ENCODE peak calls at places on chromosomes 11 and 22, in four cellular contexts. T, C, M and O are unnamed samples.

GRCh38 chr22:37485006-37485713 is 1.0 kb downstream of the MFNG start:
- DNase-seq in T (no peak), C (no peak), M (no peak), O (no peak)

GRCh38 chr11:104892723-104893511 is 5.3 kb downstream of the CASP12 start:
- DNase-seq in T (no peak), M (peak; percentile 69), C (no peak), O (no peak)

GRCh38 chr22:43831561-43832392 is 19.7 kb upstream of the EFCAB6 start:
- DNase-seq in T (no peak), M (no peak), C (no peak), O (no peak)

GRCh38 chr11:1862588-1863351 is 9.9 kb downstream of the LSP1 start:
- DNase-seq in M (peak; percentile 36), C (peak; percentile 40), T (no peak), O (no peak)

GRCh38 chr22:37862570-37863325 is 13.5 kb downstream of the EIF3L start:
- DNase-seq in C (no peak), T (no peak), M (no peak), O (no peak)

GRCh38 chr11:43492701-43493100 is 134.0 kb downstream of the TTC17 start:
- DNase-seq in C (no peak), M (no peak), T (no peak), O (no peak)

GRCh38 chr11:11243790-11244469 is 109.1 kb downstream of the CSNK2A3 start:
- DNase-seq in C (peak; percentile 29), M (peak; percentile 16), T (peak; percentile 66), O (no peak)

GRCh38 chr11:134562941-134563471 is 151.0 kb upstream of the B3GAT1 start:
- DNase-seq in C (no peak), T (peak; percentile 32), M (no peak), O (no peak)

GRCh38 chr11:26806209-26806608 is 84.3 kb upstream of the SLC5A12 start:
- DNase-seq in T (no peak), M (no peak), C (no peak), O (no peak)

GRCh38 chr11:91133361-91133760 is 910.5 kb upstream of the CHORDC1 start:
- DNase-seq in M (no peak), C (no peak), T (no peak), O (no peak)

GRCh38 chr11:116852261-116853125 is 15.1 kb upstream of the APOA1 start:
- DNase-seq in T (no peak), M (no peak), C (no peak), O (no peak)

GRCh38 chr11:8263109-8263768 is 439 bp downstream of the LMO1 start:
- DNase-seq in T (no peak), M (peak; percentile 6), C (no peak), O (no peak)

GRCh38 chr11:71153005-71153395 is 99.4 kb downstream of the SHANK2 start:
- DNase-seq in M (no peak), T (no peak), C (peak; percentile 53), O (no peak)

GRCh38 chr11:85752890-85753581 is 57.9 kb downstream of the SYTL2 start:
- DNase-seq in T (no peak), C (no peak), M (no peak), O (no peak)

GRCh38 chr11:20980736-20981135 is 311.4 kb downstream of the NELL1 start:
- DNase-seq in M (no peak), C (no peak), T (no peak), O (no peak)

GRCh38 chr22:40019681-40020080 is 24.9 kb downstream of the FAM83F start:
- DNase-seq in C (no peak), M (no peak), T (no peak), O (no peak)

GRCh38 chr22:32475428-32476010 is 908 bp downstream of the FBXO7 start:
- DNase-seq in C (no peak), M (no peak), T (peak; percentile 65), O (no peak)

GRCh38 chr11:617912-618682 is 2.3 kb upstream of the IRF7 start:
- DNase-seq in M (no peak), C (no peak), T (no peak), O (no peak)

GRCh38 chr11:57885298-57886035 is 123.9 kb downstream of the CTNND1 start:
- DNase-seq in T (no peak), M (peak; percentile 37), C (no peak), O (no peak)

GRCh38 chr11:108970221-108970991 is 305.5 kb downstream of the DDX10 start:
- DNase-seq in C (no peak), T (no peak), M (no peak), O (no peak)

GRCh38 chr11:76347391-76347790 is 33.5 kb downstream of the THAP12 start:
- DNase-seq in C (no peak), T (no peak), M (no peak), O (no peak)

GRCh38 chr11:25423436-25424184 is 908.3 kb upstream of the ANO3 start:
- DNase-seq in T (no peak), M (peak; percentile 20), C (no peak), O (no peak)

GRCh38 chr11:118234833-118235232 is 10.0 kb upstream of the JAML start:
- DNase-seq in M (no peak), C (no peak), T (no peak), O (no peak)

GRCh38 chr11:118230088-118230487 is 5.3 kb upstream of the JAML start:
- DNase-seq in T (no peak), M (no peak), C (no peak), O (no peak)

GRCh38 chr11:118232659-118233058 is 7.8 kb upstream of the JAML start:
- DNase-seq in T (no peak), M (no peak), C (no peak), O (no peak)

GRCh38 chr11:118236170-118236569 is 11.4 kb upstream of the JAML start:
- DNase-seq in C (no peak), T (no peak), M (no peak), O (no peak)

GRCh38 chr11:118233377-118233776 is 8.6 kb upstream of the JAML start:
- DNase-seq in T (no peak), C (no peak), M (no peak), O (no peak)
- H3K27ac ChIP-seq in T (no peak overlapping the region), C (no peak overlapping the region), M (no peak overlapping the region), O (no peak overlapping the region)

GRCh38 chr22:42561856-42562255 is 8.1 kb downstream of the SERHL2 start:
- DNase-seq in M (no peak), T (no peak), C (no peak), O (no peak)
- H3K27ac ChIP-seq in M (no peak overlapping the region), T (no peak overlapping the region), C (no peak overlapping the region), O (no peak overlapping the region)

GRCh38 chr11:39239553-39239952 is 2219.9 kb downstream of the LRRC4C start:
- DNase-seq in T (no peak), M (no peak), C (no peak), O (no peak)
- H3K27ac ChIP-seq in T (no peak overlapping the region), M (no peak overlapping the region), C (no peak overlapping the region), O (no peak overlapping the region)

GRCh38 chr11:86812322-86812670 is 12.0 kb downstream of the PRSS23 start:
- DNase-seq in M (no peak), T (no peak), C (no peak), O (no peak)
- H3K27ac ChIP-seq in M (no peak overlapping the region), T (no peak overlapping the region), C (peak overlapping the region; percentile 81), O (no peak overlapping the region)

GRCh38 chr22:23202812-23203451 is 22.6 kb downstream of the BCR start:
- DNase-seq in M (no peak), T (no peak), C (no peak), O (no peak)
- H3K27ac ChIP-seq in M (no peak overlapping the region), T (no peak overlapping the region), C (no peak overlapping the region), O (peak overlapping the region; percentile 67)

GRCh38 chr22:27394806-27395404 is 406.7 kb downstream of the MN1 start:
- DNase-seq in C (no peak), M (no peak), T (no peak), O (no peak)

GRCh38 chr22:27397036-27397947 is 404.3 kb downstream of the MN1 start:
- DNase-seq in M (peak; percentile 32), C (no peak), T (no peak), O (no peak)

GRCh38 chr22:27399161-27399560 is 402.4 kb downstream of the MN1 start:
- DNase-seq in T (no peak), C (no peak), M (no peak), O (peak; percentile 22)

GRCh38 chr22:27400811-27401210 is 400.7 kb downstream of the MN1 start:
- DNase-seq in C (no peak), M (no peak), T (no peak), O (no peak)

DNA sequence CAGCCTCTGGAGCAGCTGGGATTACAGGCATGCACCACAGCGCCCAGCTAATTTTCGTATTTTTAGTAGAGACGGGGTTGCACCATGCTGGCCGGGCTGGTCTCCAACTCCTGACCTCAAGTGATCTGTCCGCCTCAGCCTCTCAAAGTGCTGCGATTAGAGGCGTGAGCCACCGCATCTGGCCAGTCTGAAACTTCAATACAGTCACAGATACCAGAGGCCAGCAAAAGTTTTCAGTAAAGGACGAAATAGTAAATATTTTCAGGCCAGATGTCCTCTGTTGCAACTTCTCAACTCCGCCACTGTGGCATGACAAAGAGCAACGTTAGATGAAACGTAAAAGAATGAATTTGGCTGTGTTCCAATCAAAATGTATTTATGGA is 403.6 kb downstream of the MN1 start:
- DNase-seq in M (peak; percentile 51), T (peak; percentile 92), C (no peak), O (no peak)
- H3K27ac ChIP-seq in M (peak overlapping the region; percentile 44), T (no peak overlapping the region), C (no peak overlapping the region), O (no peak overlapping the region)

GRCh38 chr22:30609260-30610185 is 2.5 kb downstream of the TCN2 start:
- DNase-seq in C (peak; percentile 78), M (peak; percentile 80), T (peak; percentile 79), O (no peak)
- H3K27ac ChIP-seq in C (peak overlapping the region; percentile 65), M (peak overlapping the region; percentile 30), T (peak overlapping the region; percentile 72), O (peak overlapping the region; percentile 46)

GRCh38 chr11:111360150-111361043 is 18.7 kb downstream of the POU2AF1 start:
- DNase-seq in C (no peak), M (no peak), T (no peak), O (no peak)

GRCh38 chr11:111359223-111360149 is 19.6 kb downstream of the POU2AF1 start:
- DNase-seq in M (no peak), T (no peak), C (no peak), O (no peak)

GRCh38 chr11:111362887-111363411 is 16.1 kb downstream of the POU2AF1 start:
- DNase-seq in T (no peak), C (no peak), M (no peak), O (no peak)

GRCh38 chr11:111361874-111362273 is 17.2 kb downstream of the POU2AF1 start:
- DNase-seq in M (no peak), C (no peak), T (no peak), O (no peak)

DNA sequence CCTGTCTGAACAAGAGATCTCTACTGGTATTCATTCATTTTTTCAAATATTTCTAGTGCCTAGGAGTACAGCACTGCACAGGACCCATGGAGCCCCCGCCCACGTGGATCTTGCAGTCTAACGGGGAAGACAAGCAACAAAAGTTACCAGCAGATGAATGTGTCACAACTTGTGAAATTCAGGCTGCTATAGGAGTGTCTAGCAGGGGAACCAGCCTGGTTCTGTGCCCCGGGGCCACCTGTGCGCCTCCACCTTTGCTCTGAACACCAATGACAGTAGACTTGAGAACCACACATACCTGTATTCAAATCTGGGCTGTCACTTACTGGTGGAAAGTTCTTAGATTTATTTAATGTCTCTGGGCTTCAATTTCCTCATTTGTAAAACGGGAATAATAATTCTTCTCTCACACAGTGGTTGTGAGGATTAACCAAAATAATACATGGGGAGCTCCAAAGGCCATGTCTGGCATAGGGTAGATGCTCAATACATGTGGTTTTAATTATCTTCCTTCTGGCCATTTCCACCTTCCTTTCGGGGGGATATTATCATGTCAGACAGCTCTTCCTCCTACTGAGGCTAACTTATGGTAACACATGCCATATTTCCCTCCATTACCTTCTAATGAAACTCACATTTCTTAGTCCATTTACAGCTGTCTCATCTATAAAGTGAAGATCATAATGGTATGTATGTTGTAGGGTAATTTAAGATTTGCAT is 17.8 kb downstream of the POU2AF1 start:
- DNase-seq in M (no peak), T (no peak), C (no peak), O (no peak)
- H3K27ac ChIP-seq in M (no peak overlapping the region), T (no peak overlapping the region), C (no peak overlapping the region), O (no peak overlapping the region)